ENCODE peak calls at places on chromosomes 3 and 15, in nine cellular contexts. U, H, D, C, S, R, X, F and K are unnamed samples.

GRCh38 chr3:112767177-112767576 is 79.5 kb downstream of the CD200R1L start:
- DNase-seq in U (no peak), H (no peak), D (no peak), C (no peak), S (no peak), R (no peak), X (no peak), F (no peak), K (no peak)

GRCh38 chr3:48130321-48130881 is 57.8 kb downstream of the CDC25A start:
- DNase-seq in U (peak), H (no peak), D (peak), C (peak), S (no peak), R (peak), X (no peak), F (no peak), K (peak)

GRCh38 chr3:165603196-165603595 is 234.0 kb downstream of the BCHE start:
- DNase-seq in U (no peak), H (no peak), D (no peak), C (no peak), S (no peak), R (no peak), X (no peak), F (no peak), K (no peak)

GRCh38 chr3:113828605-113829004 is 10.0 kb upstream of the GRAMD1C start:
- DNase-seq in U (no peak), H (no peak), D (no peak), C (no peak), S (no peak), R (no peak), X (no peak), F (no peak), K (no peak)

GRCh38 chr15:70342141-70342540 is 244.4 kb upstream of the TLE3 start:
- DNase-seq in U (no peak), H (no peak), D (no peak), C (no peak), S (no peak), R (no peak), X (no peak), F (no peak), K (no peak)

GRCh38 chr15:79431636-79432344 is at the start of gene MINAR1:
- DNase-seq in U (no peak), H (peak), D (peak), C (no peak), S (peak), R (peak), X (no peak), F (peak), K (peak)

GRCh38 chr3:126916546-126916945 is 66.4 kb upstream of the PLXNA1 start:
- DNase-seq in U (no peak), H (no peak), D (no peak), C (no peak), S (no peak), R (no peak), X (no peak), F (no peak), K (no peak)

GRCh38 chr3:27568393-27568792 is 84.2 kb upstream of the SLC4A7 start:
- DNase-seq in U (peak), H (no peak), D (peak), C (peak), S (no peak), R (peak), X (no peak), F (no peak), K (peak)

GRCh38 chr3:109257269-109257668 is 59.0 kb downstream of the DPPA2 start:
- DNase-seq in U (peak), H (no peak), D (no peak), C (no peak), S (no peak), R (no peak), X (no peak), F (no peak), K (no peak)

GRCh38 chr3:182713743-182714517 is 79.4 kb upstream of the ATP11B start:
- DNase-seq in U (peak), H (peak), D (no peak), C (no peak), S (peak), R (no peak), X (no peak), F (peak), K (no peak)

GRCh38 chr3:136559896-136560295 is 192.3 kb downstream of the STAG1 start:
- DNase-seq in U (no peak), H (peak), D (no peak), C (no peak), S (no peak), R (no peak), X (no peak), F (no peak), K (no peak)

GRCh38 chr15:56428821-56429458 is 36.0 kb downstream of the MNS1 start:
- DNase-seq in U (peak), H (peak), D (no peak), C (no peak), S (peak), R (no peak), X (no peak), F (peak), K (no peak)

GRCh38 chr3:126287536-126288181 is 69.5 kb downstream of the KLF15 start:
- DNase-seq in U (no peak), H (peak), D (peak), C (peak), S (peak), R (peak), X (no peak), F (no peak), K (peak)

GRCh38 chr3:75138345-75138744 is 523.9 kb upstream of the CNTN3 start:
- DNase-seq in U (no peak), H (no peak), D (no peak), C (no peak), S (no peak), R (no peak), X (no peak), F (no peak), K (no peak)

GRCh38 chr3:41202834-41203345 is 3.6 kb downstream of the CTNNB1 start:
- DNase-seq in U (no peak), H (peak), D (peak), C (no peak), S (peak), R (no peak), X (no peak), F (no peak), K (no peak)

GRCh38 chr15:36432162-36432561 is 147.3 kb upstream of the CDIN1 start:
- DNase-seq in U (peak), H (no peak), D (no peak), C (no peak), S (no peak), R (no peak), X (no peak), F (no peak), K (no peak)

GRCh38 chr15:28015855-28016254 is 83.3 kb downstream of the OCA2 start:
- DNase-seq in U (no peak), H (no peak), D (no peak), C (no peak), S (no peak), R (no peak), X (no peak), F (no peak), K (no peak)

GRCh38 chr3:121482651-121483050 is 63.1 kb downstream of the POLQ start:
- DNase-seq in U (peak), H (no peak), D (no peak), C (no peak), S (no peak), R (no peak), X (no peak), F (peak), K (no peak)

GRCh38 chr3:81799403-81799802 is 38.0 kb upstream of the GBE1 start:
- DNase-seq in U (no peak), H (peak), D (no peak), C (no peak), S (peak), R (no peak), X (no peak), F (no peak), K (no peak)

GRCh38 chr3:52682016-52682415 is 3.7 kb downstream of the PBRM1 start:
- DNase-seq in U (no peak), H (peak), D (peak), C (no peak), S (peak), R (no peak), X (no peak), F (no peak), K (no peak)

DNA sequence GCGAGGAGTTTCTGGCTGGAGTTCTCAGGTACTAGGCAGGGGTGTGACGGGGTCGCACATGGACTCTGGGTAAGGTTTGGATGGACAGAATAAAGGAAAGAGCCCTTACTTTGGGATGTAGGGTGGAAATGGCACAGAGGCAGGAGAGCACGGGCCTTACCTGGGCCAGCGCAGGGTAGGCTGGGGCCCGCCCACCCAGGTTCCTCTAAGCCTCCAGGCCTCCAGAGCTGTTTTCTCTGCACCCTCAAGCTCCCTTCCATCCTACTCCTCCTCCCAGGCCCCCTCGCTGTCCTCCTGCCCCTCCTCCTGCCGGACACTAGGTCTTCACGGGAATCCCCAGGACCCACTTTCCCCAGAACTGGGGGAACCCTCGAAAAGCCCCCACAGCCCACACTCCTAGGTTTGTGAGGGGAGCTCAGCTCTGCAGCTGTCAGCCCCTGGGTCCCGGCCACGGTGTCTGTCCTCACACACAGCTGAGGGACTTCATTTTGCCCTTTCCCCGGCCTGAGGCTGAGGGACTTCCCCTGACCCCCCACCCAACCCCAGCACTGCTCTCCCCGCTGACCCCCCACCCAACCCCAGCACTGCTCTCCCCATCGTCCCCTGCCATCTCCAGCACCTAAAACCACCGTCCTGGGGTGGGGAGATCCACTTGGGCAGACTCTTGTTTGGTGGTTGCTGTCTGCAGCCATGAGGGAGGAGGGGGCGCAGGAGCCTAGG is 53.0 kb upstream of the PCSK6 start:
- DNase-seq in U (no peak), H (no peak), D (peak), C (no peak), S (no peak), R (no peak), X (no peak), F (peak), K (no peak)
- TF ChIP-seq CTCF in U (no peak), H (no peak), D (no peak), C (no peak), S (no peak), R (no peak), X (no peak), F (no peak), K (no peak)

GRCh38 chr3:13403213-13403817 is 16.8 kb downstream of the NUP210 start:
- DNase-seq in U (no peak), H (peak), D (no peak), C (no peak), S (no peak), R (no peak), X (no peak), F (no peak), K (no peak)

GRCh38 chr3:13399603-13400002 is 20.5 kb downstream of the NUP210 start:
- DNase-seq in U (no peak), H (no peak), D (no peak), C (no peak), S (no peak), R (no peak), X (no peak), F (no peak), K (no peak)

GRCh38 chr3:13397316-13397715 is 22.8 kb downstream of the NUP210 start:
- DNase-seq in U (no peak), H (no peak), D (no peak), C (no peak), S (no peak), R (no peak), X (no peak), F (no peak), K (no peak)

GRCh38 chr3:13401149-13401548 is 19.0 kb downstream of the NUP210 start:
- DNase-seq in U (no peak), H (no peak), D (no peak), C (no peak), S (no peak), R (no peak), X (no peak), F (no peak), K (no peak)

DNA sequence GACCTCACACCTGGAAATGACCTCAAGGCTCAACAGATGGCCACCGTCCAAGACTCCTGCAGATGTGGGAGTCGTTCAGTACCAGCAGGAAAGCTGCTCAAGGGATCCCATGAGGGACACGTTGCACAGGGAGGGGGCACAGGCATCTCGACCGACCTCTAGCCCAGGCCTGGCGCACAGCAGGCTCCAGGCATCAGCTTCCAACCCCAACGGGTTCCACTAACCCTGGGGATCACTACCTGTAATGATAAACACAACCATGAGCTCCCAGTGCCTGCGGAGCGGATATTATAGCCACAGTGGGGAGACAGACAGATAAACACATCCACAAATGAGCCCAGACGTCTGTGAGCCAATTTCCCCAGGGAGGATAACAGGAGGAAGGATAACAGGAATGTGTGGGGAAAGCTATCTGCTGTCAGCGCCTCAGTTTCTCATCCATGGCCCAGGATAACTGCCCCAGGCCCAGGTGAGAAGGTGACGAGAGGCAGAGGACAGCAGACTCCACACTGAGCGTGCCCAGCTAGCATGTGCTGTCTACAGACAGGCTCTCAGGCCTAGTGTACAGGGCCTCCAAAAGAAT is 19.9 kb downstream of the NUP210 start:
- DNase-seq in U (no peak), H (no peak), D (no peak), C (no peak), S (no peak), R (no peak), X (no peak), F (no peak), K (no peak)
- H3K27ac ChIP-seq in U (no peak), H (no peak), D (no peak), C (no peak), S (no peak), R (no peak), X (no peak), F (no peak), K (no peak)

GRCh38 chr15:74192751-74193150 is 9.8 kb downstream of the STRA6 start:
- DNase-seq in U (no peak), H (no peak), D (no peak), C (no peak), S (no peak), R (no peak), X (no peak), F (no peak), K (peak)
- H3K4me3 ChIP-seq in U (no peak), H (no peak), D (no peak), C (no peak), S (no peak), R (no peak), X (no peak), F (no peak), K (no peak)

DNA sequence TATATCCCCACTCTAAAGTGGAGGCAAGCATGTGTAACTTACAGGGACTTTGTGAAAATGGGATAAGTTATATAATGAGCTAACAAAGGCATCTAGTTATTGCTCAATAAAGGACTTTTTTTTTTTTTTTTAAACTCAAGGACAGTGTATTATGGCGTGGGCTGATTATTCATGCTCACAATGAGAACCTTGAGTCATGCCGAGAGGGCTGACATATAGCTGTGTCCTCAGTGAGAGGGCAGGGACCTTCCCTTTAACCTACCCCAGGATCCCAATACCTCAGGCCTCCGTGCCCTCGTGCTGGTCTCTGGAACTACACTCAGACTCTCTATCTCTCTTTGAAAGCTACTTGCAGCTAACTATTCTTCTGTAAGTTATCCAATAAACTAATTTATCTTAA is 319.9 kb upstream of the ICE2 start:
- DNase-seq in U (peak), H (no peak), D (no peak), C (no peak), S (no peak), R (no peak), X (no peak), F (no peak), K (no peak)
- TF ChIP-seq CTCF in U (no peak), H (no peak), D (no peak), C (no peak), S (no peak), R (no peak), X (no peak), F (no peak), K (no peak)

GRCh38 chr3:56795097-56795806 is 6.5 kb downstream of the ARHGEF3 start:
- DNase-seq in U (no peak), H (no peak), D (no peak), C (no peak), S (no peak), R (no peak), X (no peak), F (no peak), K (no peak)
- H3K27ac ChIP-seq in U (no peak), H (no peak), D (no peak), C (no peak), S (no peak), R (peak), X (no peak), F (no peak), K (peak)

GRCh38 chr3:134797080-134797801 is 2.2 kb downstream of the EPHB1 start:
- DNase-seq in U (no peak), H (peak), D (no peak), C (no peak), S (no peak), R (no peak), X (no peak), F (no peak), K (no peak)
- H3K4me3 ChIP-seq in U (no peak), H (peak), D (peak), C (peak), S (peak), R (peak), X (no peak), F (no peak), K (no peak)

GRCh38 chr3:4979401-4980228 is at the start of gene BHLHE40:
- DNase-seq in U (no peak), H (peak), D (no peak), C (no peak), S (no peak), R (no peak), X (peak), F (no peak), K (peak)

GRCh38 chr3:4978966-4979400 is 254 bp upstream of the BHLHE40 start:
- DNase-seq in U (peak), H (peak), D (peak), C (peak), S (peak), R (peak), X (peak), F (peak), K (peak)

GRCh38 chr3:4977001-4977888 is 2.0 kb upstream of the BHLHE40 start:
- DNase-seq in U (no peak), H (peak), D (peak), C (peak), S (peak), R (peak), X (peak), F (peak), K (peak)

GRCh38 chr3:4978259-4978965 is 825 bp upstream of the BHLHE40 start:
- DNase-seq in U (peak), H (peak), D (peak), C (peak), S (peak), R (peak), X (peak), F (peak), K (peak)

GRCh38 chr3:4977889-4978258 is 1.4 kb upstream of the BHLHE40 start:
- DNase-seq in U (no peak), H (peak), D (no peak), C (no peak), S (no peak), R (no peak), X (no peak), F (no peak), K (no peak)
- TF ChIP-seq CTCF in U (no peak), H (no peak), D (no peak), C (no peak), S (no peak), R (no peak), X (no peak), F (no peak), K (no peak)